ENCODE peak calls at places on chromosomes 4 and X, in four cellular contexts. E is dorsolateral prefrontal cortex; K is RWPE1; W is CD4-positive, CD25-positive, alpha-beta regulatory T cell. U is an unnamed sample.

GRCh38 chrX:71637848-71638247 is 19.5 kb upstream of the CXCR3 start:
- DNase-seq in E (no peak), K (no peak), W (peak), U (no peak)

GRCh38 chr4:16262188-16262587 is 35.9 kb upstream of the TAPT1 start:
- DNase-seq in E (no peak), K (no peak), W (peak), U (no peak)

GRCh38 chr4:48727666-48728459 is 52.2 kb downstream of the FRYL start:
- DNase-seq in E (no peak), K (no peak), W (no peak), U (no peak)

GRCh38 chr4:5467111-5467510 is 241.2 kb downstream of the EVC2 start:
- DNase-seq in E (no peak), K (no peak), W (no peak), U (no peak)

GRCh38 chr4:2761035-2761923 is 5.1 kb upstream of the TNIP2 start:
- DNase-seq in E (no peak), K (no peak), W (no peak), U (no peak)

GRCh38 chr4:170025523-170026252 is 507 bp downstream of the MFAP3L start:
- DNase-seq in E (peak), K (no peak), W (peak), U (peak)

GRCh38 chr4:189202182-189202868 is 738.3 kb upstream of the FRG1 start:
- DNase-seq in E (peak), K (peak), W (peak), U (peak)

GRCh38 chr4:140595065-140595464 is 26.3 kb upstream of the UCP1 start:
- DNase-seq in E (no peak), K (peak), W (peak), U (no peak)

GRCh38 chrX:15930585-15930984 is 76.0 kb upstream of the AP1S2 start:
- DNase-seq in E (no peak), K (peak), W (peak), U (no peak)

GRCh38 chr4:145098675-145099037 is 545 bp downstream of the ABCE1 start:
- DNase-seq in E (no peak), K (peak), W (peak), U (no peak)

GRCh38 chrX:63453571-63453970 is 102.4 kb upstream of the SPIN4 start:
- DNase-seq in E (no peak), K (no peak), W (no peak), U (no peak)

DNA sequence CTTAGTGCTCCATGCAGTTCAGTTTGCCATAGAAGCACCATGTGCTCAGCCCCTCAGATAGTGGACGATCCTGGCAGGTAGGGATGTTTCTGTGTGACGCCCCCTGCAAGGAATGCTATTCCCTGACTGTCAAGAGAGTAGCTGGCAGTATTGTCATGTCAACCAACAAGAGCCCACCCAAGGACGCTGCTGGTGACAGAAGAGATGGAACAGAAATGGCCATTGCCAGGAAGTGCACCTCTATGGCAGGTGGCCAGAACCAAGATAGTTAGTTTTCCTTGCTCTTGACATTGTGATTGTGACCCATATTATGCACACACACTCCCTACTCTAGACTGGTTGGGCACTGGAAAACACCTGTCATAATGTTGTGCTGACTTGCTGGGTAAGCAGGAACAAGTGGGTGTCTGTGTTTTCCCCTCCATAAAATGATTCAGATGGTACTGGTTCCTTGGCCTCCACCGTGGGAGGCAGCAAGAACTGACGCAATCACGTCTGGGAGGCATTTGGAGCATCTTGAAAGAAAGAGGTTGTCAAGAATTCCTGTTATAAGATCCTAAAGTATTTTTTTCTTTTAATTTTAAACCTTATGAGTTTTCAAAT is 507.9 kb downstream of the MID1IP1 start:
- DNase-seq in E (no peak), K (no peak), W (peak), U (no peak)
- H3K27ac ChIP-seq in E (no peak), K (no peak), W (peak), U (no peak)

GRCh38 chrX:49070988-49071387 is 2.8 kb downstream of the PRAF2 start:
- DNase-seq in E (no peak), K (no peak), W (no peak), U (no peak)

GRCh38 chrX:49075347-49075746 is 1.5 kb upstream of the PRAF2 start:
- DNase-seq in E (no peak), K (no peak), W (no peak), U (no peak)

GRCh38 chrX:49071877-49072711 is 1.7 kb downstream of the PRAF2 start:
- DNase-seq in E (peak), K (no peak), W (no peak), U (no peak)

GRCh38 chrX:49073641-49074575 is at the start of gene PRAF2:
- DNase-seq in E (peak), K (peak), W (peak), U (peak)

GRCh38 chrX:49072712-49073095 is 1.1 kb downstream of the PRAF2 start:
- DNase-seq in E (no peak), K (no peak), W (no peak), U (no peak)
- H3K27ac ChIP-seq in E (no peak), K (peak), W (no peak), U (no peak)

GRCh38 chr4:153522800-153523089 is 56.6 kb downstream of the TMEM131L start:
- DNase-seq in E (no peak), K (no peak), W (no peak), U (no peak)
- H3K27ac ChIP-seq in E (no peak), K (no peak), W (peak), U (no peak)

DNA sequence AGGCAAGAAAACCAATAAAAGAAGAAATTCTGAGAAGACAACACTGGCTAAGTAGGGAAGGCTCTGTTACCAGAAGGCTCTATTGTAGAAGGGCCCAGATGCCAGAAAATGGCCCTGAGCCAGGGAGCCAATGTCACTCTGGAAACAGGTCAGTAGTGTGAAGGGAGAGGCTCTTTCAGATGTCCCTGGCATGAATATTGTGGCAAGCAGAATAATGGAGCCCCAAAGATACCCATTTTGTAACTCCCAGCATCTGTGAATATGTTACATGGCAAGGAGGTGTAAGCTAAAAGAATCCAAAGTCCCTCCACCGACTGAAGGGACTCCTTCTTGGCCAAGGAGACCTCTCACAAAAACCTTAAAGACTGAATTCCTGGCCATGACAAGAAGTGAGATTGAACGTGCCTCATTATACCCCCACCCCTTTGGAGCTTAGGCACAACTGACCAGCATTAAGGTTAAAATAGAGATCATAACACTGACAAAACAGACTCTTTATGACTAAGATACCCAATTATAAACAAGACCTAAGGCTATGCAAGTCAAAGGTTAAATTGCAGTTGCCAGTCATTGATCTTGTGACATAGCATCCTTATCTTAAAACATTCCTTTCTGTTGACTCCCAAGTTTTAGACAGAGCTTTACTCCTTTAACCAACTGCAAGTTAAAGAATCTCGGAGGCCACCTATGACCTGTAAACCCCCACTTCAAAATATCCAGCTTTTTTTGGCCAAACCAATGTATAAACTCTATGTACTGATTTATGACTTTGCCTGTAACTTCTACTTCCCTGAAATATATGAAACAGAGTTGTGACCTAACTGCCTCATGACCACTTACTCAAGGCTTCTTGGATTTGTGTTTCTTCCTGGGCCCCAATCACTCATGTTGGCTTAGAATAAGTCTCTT is 42.2 kb upstream of the SMIM10 start:
- DNase-seq in E (no peak), K (peak), W (no peak), U (no peak)
- H3K27ac ChIP-seq in E (no peak), K (no peak), W (no peak), U (no peak)

DNA sequence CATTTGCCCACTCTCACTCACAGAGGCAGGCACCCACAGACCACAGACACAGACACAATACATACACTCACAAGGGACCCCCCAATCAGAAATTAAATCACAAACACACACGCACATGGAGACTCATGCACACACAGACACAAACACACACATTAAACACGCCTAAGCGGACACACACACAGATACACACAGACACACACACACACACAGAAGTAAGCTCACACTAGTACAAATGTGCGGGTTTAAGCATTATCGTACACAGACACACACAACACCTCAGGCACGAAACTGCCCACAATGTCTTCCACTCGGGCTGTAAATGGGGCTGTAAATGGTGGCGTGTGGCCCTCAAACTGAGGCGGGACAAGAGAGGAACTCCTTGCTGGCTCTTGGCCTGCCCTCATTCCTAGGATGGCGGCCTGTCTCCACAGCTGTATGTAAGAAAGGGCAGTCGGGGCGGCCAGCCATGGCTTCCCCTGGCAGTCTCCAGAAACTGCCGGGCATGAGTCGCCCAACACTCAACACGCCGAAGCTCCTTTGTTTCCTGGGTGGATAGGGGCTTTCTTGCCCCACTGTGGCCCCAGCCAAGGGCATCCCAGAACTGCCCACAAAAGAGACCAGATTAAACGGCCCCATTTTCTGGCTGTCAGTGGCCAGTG is 53.9 kb downstream of the NBDY start:
- DNase-seq in E (no peak), K (no peak), W (no peak), U (no peak)
- H3K27ac ChIP-seq in E (peak), K (no peak), W (no peak), U (peak)

DNA sequence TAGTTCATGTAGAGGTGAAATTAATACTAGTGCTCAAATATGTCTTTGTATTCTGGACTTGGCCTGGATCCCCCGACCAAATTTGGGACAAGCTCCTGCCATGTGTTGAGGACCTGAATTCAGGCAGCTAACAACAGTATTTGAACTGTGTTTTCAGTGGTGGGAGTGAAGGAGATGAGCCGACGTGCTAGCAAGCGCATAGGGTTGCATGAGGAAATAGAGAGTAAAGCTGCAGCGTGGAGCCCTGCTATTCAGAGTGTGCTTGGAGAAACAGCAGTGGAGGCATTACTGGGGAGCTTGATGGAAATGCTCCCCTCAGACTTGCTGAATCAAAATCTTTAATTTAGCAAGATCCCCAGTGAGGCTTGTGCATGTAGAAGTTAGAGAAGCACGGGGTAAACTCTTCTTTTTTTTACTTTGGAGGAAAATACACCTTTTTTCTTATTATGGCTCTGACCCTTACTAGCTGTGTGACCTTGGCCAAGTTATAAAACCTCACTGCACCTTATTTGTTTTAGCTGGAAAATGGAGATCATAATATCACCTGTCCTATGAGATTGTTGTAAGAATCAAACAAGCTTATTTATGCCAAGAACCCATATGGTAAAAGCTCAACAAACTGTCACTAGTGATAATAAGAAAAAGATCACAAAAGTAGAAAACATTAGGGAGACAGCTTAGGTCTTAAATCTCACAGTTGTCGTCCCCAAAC is 126.5 kb downstream of the PTTG2 start:
- DNase-seq in E (no peak), K (no peak), W (no peak), U (no peak)
- H3K27ac ChIP-seq in E (no peak), K (no peak), W (no peak), U (no peak)

DNA sequence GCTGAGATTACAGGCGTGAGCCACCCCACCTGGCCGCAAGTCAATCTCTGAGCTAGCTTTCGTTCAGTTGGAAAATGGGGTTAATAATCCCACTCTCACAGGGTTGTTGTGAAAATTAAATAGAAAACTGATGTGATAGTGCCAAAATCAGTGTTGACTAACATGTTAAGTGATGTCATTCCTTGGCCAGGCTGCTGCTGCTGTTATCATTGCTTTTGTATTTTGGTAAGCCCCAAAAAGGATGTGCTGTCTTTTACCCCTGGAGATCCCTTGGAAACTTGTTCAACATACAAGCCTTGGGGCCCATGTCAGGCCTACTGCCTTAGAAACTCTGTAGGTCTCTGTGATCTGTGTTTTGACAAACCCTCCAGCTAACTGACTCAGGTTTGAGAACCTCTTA is 106.3 kb downstream of the AFF1 start:
- DNase-seq in E (no peak), K (no peak), W (no peak), U (no peak)
- H3K27ac ChIP-seq in E (peak), K (no peak), W (no peak), U (peak)